ENCODE peak calls at places on chromosomes 7 and 10, in nine cellular contexts. One of them, this sample, is unnamed.

GRCh38 chr10:77290528-77291155 is 347.0 kb downstream of the KCNMA1 start:
- DNase-seq in PC-3: peak; percentile 95
- DNase-seq in astrocyte: peak; percentile 95
- DNase-seq in GM23248: peak; percentile 91
- DNase-seq in neural progenitor cell: no peak
- DNase-seq in MM.1S: no peak
- DNase-seq in hepatocyte: peak; percentile 32
- DNase-seq in K562: no peak
- DNase-seq in HCT116: no peak
- DNase-seq in this sample: no peak

GRCh38 chr10:24685958-24686540 is 37.6 kb downstream of the ARHGAP21 start:
- DNase-seq in PC-3: no peak
- DNase-seq in astrocyte: peak; percentile 79
- DNase-seq in GM23248: peak; percentile 57
- DNase-seq in neural progenitor cell: no peak
- DNase-seq in MM.1S: no peak
- DNase-seq in hepatocyte: no peak
- DNase-seq in K562: no peak
- DNase-seq in HCT116: no peak
- DNase-seq in this sample: no peak

GRCh38 chr10:59064116-59064707 is 112.2 kb upstream of the PHYHIPL start:
- DNase-seq in PC-3: no peak
- DNase-seq in astrocyte: no peak
- DNase-seq in GM23248: no peak
- DNase-seq in neural progenitor cell: no peak
- DNase-seq in MM.1S: no peak
- DNase-seq in hepatocyte: no peak
- DNase-seq in K562: no peak
- DNase-seq in HCT116: no peak
- DNase-seq in this sample: no peak

GRCh38 chr7:105782391-105783063 is 93.9 kb downstream of the ATXN7L1 start:
- DNase-seq in PC-3: peak; percentile 96
- DNase-seq in astrocyte: peak; percentile 89
- DNase-seq in GM23248: peak; percentile 95
- DNase-seq in neural progenitor cell: no peak
- DNase-seq in MM.1S: no peak
- DNase-seq in hepatocyte: no peak
- DNase-seq in K562: no peak
- DNase-seq in HCT116: no peak
- DNase-seq in this sample: no peak

GRCh38 chr7:2660359-2661095 is 27.5 kb upstream of the AMZ1 start:
- DNase-seq in PC-3: no peak
- DNase-seq in astrocyte: no peak
- DNase-seq in GM23248: peak; percentile 58
- DNase-seq in neural progenitor cell: peak; percentile 41
- DNase-seq in MM.1S: no peak
- DNase-seq in hepatocyte: no peak
- DNase-seq in K562: peak; percentile 84
- DNase-seq in HCT116: no peak
- DNase-seq in this sample: no peak

GRCh38 chr10:5449823-5450222 is 37.5 kb downstream of the NET1 start:
- DNase-seq in PC-3: peak; percentile 45
- DNase-seq in astrocyte: peak; percentile 83
- DNase-seq in GM23248: peak; percentile 93
- DNase-seq in neural progenitor cell: peak; percentile 45
- DNase-seq in MM.1S: no peak
- DNase-seq in hepatocyte: peak; percentile 71
- DNase-seq in K562: peak; percentile 39
- DNase-seq in HCT116: no peak
- DNase-seq in this sample: no peak

GRCh38 chr7:135320277-135320676 is 86.6 kb downstream of the STRA8 start:
- DNase-seq in PC-3: peak; percentile 56
- DNase-seq in astrocyte: peak; percentile 83
- DNase-seq in GM23248: peak; percentile 33
- DNase-seq in neural progenitor cell: no peak
- DNase-seq in MM.1S: no peak
- DNase-seq in hepatocyte: peak; percentile 59
- DNase-seq in K562: no peak
- DNase-seq in HCT116: no peak
- DNase-seq in this sample: no peak

GRCh38 chr10:49550563-49550962 is 11.6 kb upstream of the ERCC6 start:
- DNase-seq in PC-3: peak; percentile 99
- DNase-seq in astrocyte: peak; percentile 89
- DNase-seq in GM23248: peak; percentile 77
- DNase-seq in neural progenitor cell: no peak
- DNase-seq in MM.1S: no peak
- DNase-seq in hepatocyte: no peak
- DNase-seq in K562: no peak
- DNase-seq in HCT116: peak; percentile 46
- DNase-seq in this sample: no peak

GRCh38 chr10:67607472-67607871 is 88.5 kb downstream of the CTNNA3 start:
- DNase-seq in PC-3: peak; percentile 87
- DNase-seq in astrocyte: peak; percentile 27
- DNase-seq in GM23248: peak; percentile 34
- DNase-seq in neural progenitor cell: no peak
- DNase-seq in MM.1S: no peak
- DNase-seq in hepatocyte: no peak
- DNase-seq in K562: no peak
- DNase-seq in HCT116: no peak
- DNase-seq in this sample: no peak

GRCh38 chr7:85820702-85821443 is 634.0 kb upstream of the SEMA3D start:
- DNase-seq in PC-3: no peak
- DNase-seq in astrocyte: no peak
- DNase-seq in GM23248: no peak
- DNase-seq in neural progenitor cell: no peak
- DNase-seq in MM.1S: no peak
- DNase-seq in hepatocyte: no peak
- DNase-seq in K562: no peak
- DNase-seq in HCT116: no peak
- DNase-seq in this sample: no peak

GRCh38 chr10:129550111-129550510 is 83.1 kb downstream of the MGMT start:
- DNase-seq in PC-3: no peak
- DNase-seq in astrocyte: no peak
- DNase-seq in GM23248: no peak
- DNase-seq in neural progenitor cell: no peak
- DNase-seq in MM.1S: no peak
- DNase-seq in hepatocyte: no peak
- DNase-seq in K562: no peak
- DNase-seq in HCT116: no peak
- DNase-seq in this sample: no peak

GRCh38 chr7:95586951-95587301 is 9.4 kb downstream of the PDK4 start:
- DNase-seq in PC-3: no peak
- DNase-seq in astrocyte: no peak
- DNase-seq in GM23248: no peak
- DNase-seq in neural progenitor cell: no peak
- DNase-seq in MM.1S: no peak
- DNase-seq in hepatocyte: no peak
- DNase-seq in K562: no peak
- DNase-seq in HCT116: no peak
- DNase-seq in this sample: no peak

GRCh38 chr7:95590387-95591248 is 5.7 kb downstream of the PDK4 start:
- DNase-seq in PC-3: no peak
- DNase-seq in astrocyte: no peak
- DNase-seq in GM23248: no peak
- DNase-seq in neural progenitor cell: no peak
- DNase-seq in MM.1S: no peak
- DNase-seq in hepatocyte: no peak
- DNase-seq in K562: no peak
- DNase-seq in HCT116: no peak
- DNase-seq in this sample: no peak

GRCh38 chr7:95592570-95592969 is 3.7 kb downstream of the PDK4 start:
- DNase-seq in PC-3: no peak
- DNase-seq in astrocyte: no peak
- DNase-seq in GM23248: no peak
- DNase-seq in neural progenitor cell: no peak
- DNase-seq in MM.1S: no peak
- DNase-seq in hepatocyte: no peak
- DNase-seq in K562: no peak
- DNase-seq in HCT116: no peak
- DNase-seq in this sample: no peak

GRCh38 chr7:95589031-95589430 is 7.3 kb downstream of the PDK4 start:
- DNase-seq in PC-3: no peak
- DNase-seq in astrocyte: no peak
- DNase-seq in GM23248: no peak
- DNase-seq in neural progenitor cell: no peak
- DNase-seq in MM.1S: no peak
- DNase-seq in hepatocyte: no peak
- DNase-seq in K562: no peak
- DNase-seq in HCT116: no peak
- DNase-seq in this sample: no peak

DNA sequence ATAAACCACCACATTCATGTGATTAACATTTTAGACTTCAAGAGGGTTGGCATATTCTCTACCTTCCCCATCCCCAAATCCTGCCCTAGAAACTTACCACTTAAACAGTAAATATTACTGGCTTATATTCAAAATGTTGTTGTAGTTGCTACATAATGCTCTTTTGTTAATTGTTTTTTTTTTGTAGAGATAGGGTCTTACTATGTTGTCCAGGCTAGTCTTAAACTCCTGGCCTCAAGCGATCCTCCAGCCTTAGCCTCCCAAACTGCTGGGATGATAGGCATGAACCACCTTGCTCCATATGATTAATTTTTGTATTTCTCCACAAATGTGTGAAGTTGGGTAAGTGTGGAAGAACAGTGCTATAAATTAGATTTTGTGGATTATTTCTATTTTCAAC is 6.5 kb downstream of the PDK4 start:
- DNase-seq in PC-3: no peak
- DNase-seq in astrocyte: no peak
- DNase-seq in GM23248: no peak
- DNase-seq in neural progenitor cell: no peak
- DNase-seq in MM.1S: no peak
- DNase-seq in hepatocyte: no peak
- DNase-seq in K562: no peak
- DNase-seq in HCT116: no peak
- DNase-seq in this sample: no peak
- TF ChIP-seq EZH2 in PC-3: no peak
- TF ChIP-seq EZH2 in astrocyte: no peak
- TF ChIP-seq EZH2 in GM23248: no peak
- TF ChIP-seq EZH2 in neural progenitor cell: no peak
- TF ChIP-seq EZH2 in MM.1S: no peak
- TF ChIP-seq EZH2 in hepatocyte: no peak
- TF ChIP-seq EZH2 in K562: no peak
- TF ChIP-seq EZH2 in HCT116: no peak
- TF ChIP-seq EZH2 in this sample: no peak

GRCh38 chr7:148854975-148855374 is 29.1 kb downstream of the EZH2 start:
- DNase-seq in PC-3: no peak
- DNase-seq in astrocyte: no peak
- DNase-seq in GM23248: no peak
- DNase-seq in neural progenitor cell: no peak
- DNase-seq in MM.1S: no peak
- DNase-seq in hepatocyte: no peak
- DNase-seq in K562: no peak
- DNase-seq in HCT116: no peak
- DNase-seq in this sample: no peak

GRCh38 chr7:148856891-148857290 is 27.2 kb downstream of the EZH2 start:
- DNase-seq in PC-3: no peak
- DNase-seq in astrocyte: peak; percentile 48
- DNase-seq in GM23248: peak; percentile 13
- DNase-seq in neural progenitor cell: no peak
- DNase-seq in MM.1S: no peak
- DNase-seq in hepatocyte: no peak
- DNase-seq in K562: no peak
- DNase-seq in HCT116: no peak
- DNase-seq in this sample: no peak

GRCh38 chr7:148856035-148856881 is 27.8 kb downstream of the EZH2 start:
- DNase-seq in PC-3: peak; percentile 57
- DNase-seq in astrocyte: no peak
- DNase-seq in GM23248: peak; percentile 55
- DNase-seq in neural progenitor cell: peak; percentile 44
- DNase-seq in MM.1S: peak; percentile 64
- DNase-seq in hepatocyte: peak; percentile 27
- DNase-seq in K562: peak; percentile 68
- DNase-seq in HCT116: peak; percentile 28
- DNase-seq in this sample: no peak

GRCh38 chr7:148862481-148862880 is 21.6 kb downstream of the EZH2 start:
- DNase-seq in PC-3: no peak
- DNase-seq in astrocyte: no peak
- DNase-seq in GM23248: peak; percentile 35
- DNase-seq in neural progenitor cell: no peak
- DNase-seq in MM.1S: no peak
- DNase-seq in hepatocyte: no peak
- DNase-seq in K562: no peak
- DNase-seq in HCT116: no peak
- DNase-seq in this sample: no peak

GRCh38 chr7:148858489-148858888 is 25.6 kb downstream of the EZH2 start:
- DNase-seq in PC-3: no peak
- DNase-seq in astrocyte: no peak
- DNase-seq in GM23248: no peak
- DNase-seq in neural progenitor cell: no peak
- DNase-seq in MM.1S: no peak
- DNase-seq in hepatocyte: no peak
- DNase-seq in K562: no peak
- DNase-seq in HCT116: no peak
- DNase-seq in this sample: no peak
- H3K4me3 ChIP-seq in PC-3: no peak overlapping the region
- H3K4me3 ChIP-seq in astrocyte: no peak overlapping the region
- H3K4me3 ChIP-seq in GM23248: no peak overlapping the region
- H3K4me3 ChIP-seq in neural progenitor cell: no peak overlapping the region
- H3K4me3 ChIP-seq in MM.1S: no peak overlapping the region
- H3K4me3 ChIP-seq in hepatocyte: no peak overlapping the region
- H3K4me3 ChIP-seq in K562: no peak overlapping the region
- H3K4me3 ChIP-seq in HCT116: no peak overlapping the region
- H3K4me3 ChIP-seq in this sample: no peak overlapping the region

DNA sequence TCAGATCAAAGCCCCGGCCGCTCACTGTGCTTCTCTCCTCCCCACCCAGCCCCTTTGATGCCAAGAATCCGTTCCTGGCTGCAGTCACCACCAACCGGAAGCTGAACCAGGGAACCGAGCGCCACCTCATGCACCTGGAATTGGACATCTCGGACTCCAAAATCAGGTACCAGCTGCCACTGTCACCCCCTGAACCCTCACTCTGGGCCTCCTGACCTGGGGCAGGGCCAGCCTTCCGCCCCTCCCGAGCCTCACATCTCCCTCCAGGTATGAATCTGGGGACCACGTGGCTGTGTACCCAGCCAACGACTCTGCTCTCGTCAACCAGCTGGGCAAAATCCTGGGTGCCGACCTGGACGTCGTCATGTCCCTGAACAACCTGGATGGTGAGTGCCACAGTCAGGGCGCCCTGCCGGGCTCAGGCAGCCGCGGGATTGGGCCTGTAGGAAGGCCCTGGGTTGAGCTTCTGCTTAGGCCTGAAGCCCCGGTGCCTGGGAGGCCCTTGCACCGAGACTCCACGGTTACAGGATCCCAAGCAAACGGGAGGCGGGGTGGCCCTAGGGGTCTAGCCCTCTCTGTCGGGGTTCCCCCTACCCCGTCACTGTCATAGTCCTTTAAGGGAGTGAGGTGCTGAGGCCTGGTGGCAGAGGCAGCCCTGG is 10.8 kb downstream of the TMEM120A start:
- DNase-seq in PC-3: no peak
- DNase-seq in astrocyte: no peak
- DNase-seq in GM23248: no peak
- DNase-seq in neural progenitor cell: no peak
- DNase-seq in MM.1S: no peak
- DNase-seq in hepatocyte: no peak
- DNase-seq in K562: no peak
- DNase-seq in HCT116: no peak
- DNase-seq in this sample: no peak
- H3K36me3 ChIP-seq in PC-3: no peaks in the 10 kb centered on the region
- H3K36me3 ChIP-seq in astrocyte: no peaks in the 10 kb centered on the region
- H3K36me3 ChIP-seq in GM23248: no peaks in the 10 kb centered on the region
- H3K36me3 ChIP-seq in neural progenitor cell: no peaks in the 10 kb centered on the region
- H3K36me3 ChIP-seq in MM.1S: no peaks in the 10 kb centered on the region
- H3K36me3 ChIP-seq in hepatocyte: no peaks in the 10 kb centered on the region
- H3K36me3 ChIP-seq in K562: peaks cover 94% of the 10 kb centered on the region
- H3K36me3 ChIP-seq in HCT116: no peaks in the 10 kb centered on the region
- H3K36me3 ChIP-seq in this sample: no peaks in the 10 kb centered on the region

GRCh38 chr10:111076682-111077661 is at the start of gene ADRA2A:
- DNase-seq in PC-3: peak; percentile 12
- DNase-seq in astrocyte: peak; percentile 28
- DNase-seq in GM23248: peak; percentile 91
- DNase-seq in neural progenitor cell: peak; percentile 88
- DNase-seq in MM.1S: peak; percentile 52
- DNase-seq in hepatocyte: peak; percentile 74
- DNase-seq in K562: no peak
- DNase-seq in HCT116: no peak
- DNase-seq in this sample: no peak
- TF ChIP-seq EZH2 in PC-3: peak; percentile 39
- TF ChIP-seq EZH2 in astrocyte: peak; percentile 75
- TF ChIP-seq EZH2 in GM23248: no peak
- TF ChIP-seq EZH2 in neural progenitor cell: peak; percentile 57
- TF ChIP-seq EZH2 in MM.1S: no peak
- TF ChIP-seq EZH2 in hepatocyte: peak; percentile 51
- TF ChIP-seq EZH2 in K562: no peak
- TF ChIP-seq EZH2 in HCT116: no peak
- TF ChIP-seq EZH2 in this sample: peak; percentile 27